ENCODE peak calls at places on chromosomes 11 and 22, in five cellular contexts. B, D, L, I and O are unnamed samples.
A peak's percentile ranks its signal among the peaks of the same experiment; 100 is the strongest.

GRCh38 chr11:38315151-38315550 is 1717.1 kb upstream of the RAG2 start:
- DNase-seq in I (no peak), D (no peak), B (no peak), L (no peak), O (no peak)

GRCh38 chr11:121108413-121108812 is 7.4 kb downstream of the TECTA start:
- DNase-seq in I (no peak), D (no peak), L (no peak), B (no peak), O (no peak)

GRCh38 chr22:46067159-46068111 is 82.9 kb upstream of the PPARA start:
- DNase-seq in D (no peak), L (no peak), B (no peak), I (no peak), O (no peak)

GRCh38 chr11:80778432-80778831 is 1337.6 kb upstream of the TENM4 start:
- DNase-seq in B (no peak), I (no peak), L (no peak), D (no peak), O (no peak)

GRCh38 chr11:102589047-102589459 is 36.1 kb downstream of the MMP20 start:
- DNase-seq in B (no peak), L (no peak), D (no peak), I (no peak), O (no peak)

GRCh38 chr11:82980292-82980691 is 78.8 kb downstream of the DDIAS start:
- DNase-seq in D (peak; percentile 67), B (no peak), L (no peak), I (peak; percentile 17), O (no peak)

GRCh38 chr22:47386812-47387510 is 624.5 kb downstream of the TBC1D22A start:
- DNase-seq in B (no peak), D (no peak), I (no peak), L (peak; percentile 49), O (no peak)

GRCh38 chr22:29458551-29458950 is 20.2 kb downstream of the RFPL1 start:
- DNase-seq in B (no peak), I (no peak), L (no peak), D (no peak), O (no peak)

GRCh38 chr11:113647108-113647507 is 59.0 kb downstream of the TMPRSS5 start:
- DNase-seq in B (no peak), D (no peak), L (no peak), I (no peak), O (no peak)

GRCh38 chr22:50208939-50209892 is 8.4 kb downstream of the SELENOO start:
- DNase-seq in I (no peak), D (no peak), L (no peak), B (no peak), O (no peak)

GRCh38 chr11:7072401-7073028 is 16.3 kb upstream of the RBMXL2 start:
- DNase-seq in B (no peak), D (no peak), L (no peak), I (no peak), O (no peak)

GRCh38 chr11:62505112-62505783 is 41.4 kb downstream of the AHNAK start:
- DNase-seq in B (no peak), D (no peak), L (no peak), I (no peak), O (no peak)